ENCODE peak calls at places on chromosome 4, in eight cellular contexts. Z is cardiac muscle cell, P is lower lobe of right lung, C is PC-9, B is neural progenitor cell, I is tibial artery, T is heart right ventricle, F is ovary. R is an unnamed sample. For H3K27me3 and H3K36me3, the result is how much of the 10 kb centered on the place peaks cover.

GRCh38 chr4:25486171-25486570 is 109.1 kb downstream of the ANAPC4 start:
- DNase-seq in C (no peak), P (no peak), I (no peak), Z (peak), F (no peak), T (no peak), B (no peak), R (no peak)

GRCh38 chr4:150923945-150924344 is 91.1 kb downstream of the LRBA start:
- DNase-seq in F (no peak), C (no peak), I (no peak), P (no peak), T (no peak), Z (no peak), B (no peak), R (no peak)

GRCh38 chr4:182975806-182976205 is 58.6 kb upstream of the DCTD start:
- DNase-seq in C (peak), T (no peak), P (no peak), Z (peak), B (no peak), F (no peak), I (no peak), R (no peak)

GRCh38 chr4:10204401-10205058 is 87.9 kb upstream of the WDR1 start:
- DNase-seq in I (no peak), T (peak), Z (peak), P (no peak), C (no peak), F (no peak), B (no peak), R (no peak)

GRCh38 chr4:43456383-43456782 is 563.9 kb downstream of the GRXCR1 start:
- DNase-seq in F (no peak), B (no peak), P (no peak), Z (peak), T (no peak), I (no peak), C (no peak), R (no peak)

GRCh38 chr4:108943971-108944370 is 181.1 kb upstream of the ETNPPL start:
- DNase-seq in F (no peak), C (no peak), Z (peak), I (no peak), P (no peak), T (no peak), B (no peak), R (no peak)

GRCh38 chr4:133982533-133983224 is 218.9 kb downstream of the PABPC4L start:
- DNase-seq in F (no peak), B (no peak), C (no peak), Z (no peak), I (no peak), T (no peak), P (no peak), R (no peak)

GRCh38 chr4:105369988-105370387 is 103.9 kb downstream of the PPA2 start:
- DNase-seq in T (no peak), C (no peak), F (no peak), P (no peak), B (no peak), I (no peak), Z (no peak), R (no peak)

GRCh38 chr4:73831569-73831968 is 4.9 kb upstream of the CXCL6 start:
- DNase-seq in F (no peak), C (no peak), T (no peak), B (no peak), Z (peak), P (no peak), I (no peak), R (no peak)

GRCh38 chr4:156948738-156949137 is 22.9 kb downstream of the PDGFC start:
- DNase-seq in I (no peak), F (no peak), P (no peak), T (no peak), B (no peak), C (no peak), Z (no peak), R (no peak)

GRCh38 chr4:105236202-105236916 is 89.7 kb downstream of the TET2 start:
- DNase-seq in F (no peak), T (no peak), B (no peak), I (no peak), Z (no peak), P (no peak), C (no peak), R (no peak)

GRCh38 chr4:185504098-185505047 is 30.9 kb downstream of the PDLIM3 start:
- DNase-seq in P (peak), B (no peak), Z (peak), I (peak), C (no peak), T (peak), F (peak), R (no peak)
- H3K4me3 ChIP-seq in P (no peak), B (no peak), Z (no peak), I (peak), C (no peak), T (no peak), F (no peak), R (no peak)

GRCh38 chr4:13548984-13549546 is 4.8 kb upstream of the NKX3-2 start:
- DNase-seq in F (peak), P (peak), T (peak), I (peak), B (peak), C (no peak), Z (peak), R (peak)
- H3K27me3 ChIP-seq in F (under half), P (half or more), T (half or more), I (half or more), B (half or more), C (under half), Z (half or more), R (under half)

GRCh38 chr4:186604124-186604627 is 48.8 kb upstream of the MTNR1A start:
- DNase-seq in F (no peak), P (no peak), B (no peak), Z (no peak), T (no peak), I (no peak), C (no peak), R (no peak)

GRCh38 chr4:186599483-186599882 is 44.1 kb upstream of the MTNR1A start:
- DNase-seq in B (no peak), C (no peak), P (no peak), I (no peak), Z (no peak), T (no peak), F (no peak), R (no peak)

GRCh38 chr4:186606593-186606992 is 51.2 kb upstream of the MTNR1A start:
- DNase-seq in B (peak), P (no peak), T (no peak), I (no peak), C (no peak), F (no peak), Z (peak), R (no peak)

GRCh38 chr4:186605261-186605865 is 50.0 kb upstream of the MTNR1A start:
- DNase-seq in T (no peak), Z (no peak), F (no peak), I (no peak), C (no peak), P (no peak), B (no peak), R (no peak)

DNA sequence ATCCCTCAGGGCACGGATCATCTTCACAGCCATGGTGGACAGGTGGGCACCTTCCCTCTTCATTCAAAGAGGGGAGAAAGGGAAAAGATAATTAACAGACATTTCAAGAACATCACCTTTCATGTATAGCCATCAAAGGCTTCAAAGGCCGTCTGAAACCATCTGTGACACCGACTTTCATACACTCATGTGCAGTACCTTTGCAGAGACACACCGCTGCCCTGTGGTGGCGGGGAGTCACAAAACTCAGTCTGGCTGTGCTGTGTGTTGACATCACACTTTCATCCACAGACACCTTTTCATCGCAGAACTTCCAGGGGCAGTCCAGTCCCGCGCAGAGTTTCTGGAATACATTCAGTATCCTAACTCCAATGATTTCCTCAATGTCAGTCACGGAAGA is 47.6 kb upstream of the MTNR1A start:
- DNase-seq in Z (no peak), F (no peak), P (no peak), B (no peak), I (no peak), T (no peak), C (no peak), R (no peak)
- H3K36me3 ChIP-seq in Z (half or more), F (under half), P (half or more), B (under half), I (half or more), T (half or more), C (under half), R (under half)

DNA sequence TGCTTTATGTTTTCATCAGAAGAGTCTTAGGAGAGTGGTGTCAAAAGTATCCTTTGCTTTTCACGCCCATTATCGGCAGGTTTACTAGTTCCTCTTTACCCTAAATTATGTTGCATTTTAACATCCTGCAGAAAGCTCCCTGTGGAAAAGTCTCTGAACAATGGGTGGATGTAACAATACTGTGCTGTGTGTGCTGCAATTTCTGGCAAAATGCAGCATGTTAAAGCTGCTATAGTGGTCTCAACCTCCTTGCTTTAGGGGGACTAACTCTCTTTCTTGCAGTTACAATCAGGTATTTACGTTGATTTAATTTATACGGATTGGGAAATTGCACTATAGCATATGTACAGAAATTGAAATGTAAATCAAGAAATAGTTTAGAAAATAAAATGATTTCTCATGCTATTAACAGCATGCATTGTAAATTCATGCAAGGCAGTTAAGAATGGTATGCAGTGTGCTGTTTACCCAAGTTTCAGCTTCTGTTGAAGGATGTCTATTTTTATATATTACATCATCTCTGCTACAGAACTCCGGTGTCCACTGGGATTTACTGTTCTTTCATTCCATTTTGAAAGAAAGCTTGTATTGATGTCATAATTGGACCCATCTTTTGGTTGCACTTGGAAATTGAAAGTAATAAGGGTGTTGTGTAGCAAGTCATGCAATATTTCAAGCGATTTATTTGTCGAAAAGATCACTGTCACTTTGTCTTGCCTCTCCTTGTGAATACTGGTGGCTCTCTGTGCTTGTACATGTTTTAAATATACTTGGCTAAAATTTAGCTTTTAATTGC is 145.7 kb downstream of the RAPGEF2 start:
- DNase-seq in B (no peak), Z (peak), F (no peak), T (no peak), C (no peak), I (no peak), P (no peak), R (no peak)
- H3K4me3 ChIP-seq in B (no peak), Z (no peak), F (no peak), T (peak), C (no peak), I (peak), P (no peak), R (no peak)